ENCODE peak calls at places on chromosomes 5 and 9, in six cellular contexts. S is GM12891, O is heart left ventricle, M is Calu3, D is osteoblast, U is T-helper 1 cell. V is an unnamed sample.

GRCh38 chr5:142783601-142784291 is 13.6 kb downstream of the ARHGAP26 start:
- DNase-seq in M (no peak), U (no peak), O (peak), S (no peak), D (peak), V (peak)

GRCh38 chr5:65539827-65540226 is 23.1 kb downstream of the CENPK start:
- DNase-seq in S (no peak), M (peak), U (no peak), D (peak), O (no peak), V (no peak)

GRCh38 chr9:119675951-119676350 is 306.7 kb upstream of the BRINP1 start:
- DNase-seq in S (no peak), M (no peak), O (no peak), U (no peak), D (no peak), V (no peak)

GRCh38 chr5:139241139-139241538 is 43.0 kb upstream of the SIL1 start:
- DNase-seq in S (no peak), M (no peak), U (no peak), O (no peak), D (no peak), V (no peak)

GRCh38 chr5:170874017-170874416 is 12.2 kb downstream of the RANBP17 start:
- DNase-seq in M (no peak), D (no peak), S (no peak), O (no peak), U (no peak), V (no peak)

GRCh38 chr5:68345595-68345994 is 130.0 kb downstream of the PIK3R1 start:
- DNase-seq in U (no peak), O (no peak), D (no peak), M (no peak), S (no peak), V (no peak)

GRCh38 chr9:137277329-137278041 is at the start of gene TOR4A:
- DNase-seq in U (no peak), O (peak), S (peak), M (peak), D (peak), V (peak)

GRCh38 chr9:22813520-22813919 is 366.9 kb downstream of the DMRTA1 start:
- DNase-seq in U (no peak), M (no peak), D (peak), S (no peak), O (no peak), V (no peak)

GRCh38 chr5:95148453-95148852 is 136.4 kb downstream of the MCTP1 start:
- DNase-seq in O (no peak), D (peak), S (no peak), U (no peak), M (no peak), V (no peak)

GRCh38 chr5:171888051-171888481 is 102.4 kb downstream of the SMIM23 start:
- DNase-seq in D (no peak), O (no peak), U (no peak), S (no peak), M (no peak), V (no peak)

GRCh38 chr9:134386951-134387831 is 60.9 kb downstream of the RXRA start:
- DNase-seq in D (no peak), S (no peak), U (no peak), M (no peak), O (no peak), V (peak)

GRCh38 chr9:77707696-77708095 is 59.6 kb upstream of the GNA14 start:
- DNase-seq in U (no peak), O (no peak), D (peak), S (no peak), M (peak), V (peak)